ENCODE peak calls at places on chromosomes 12 and 14, in nine cellular contexts. H is small intestine; Y is spleen; E is islet precursor cell; C is stimulated activated CD4-positive, alpha-beta T cell treated with anti-CD3 and anti-CD28 coated beads, Interleukin-1b, Interleukin-23, amount 100 ng/mL, for 48 hours; R is T-helper 17 cell; P is DMS153; W is cerebellum; F is ELR. K is an unnamed sample.

GRCh38 chr14:64855732-64856527 is 23.8 kb downstream of the SPTB start:
- DNase-seq in H (no peak), Y (no peak), E (no peak), C (no peak), R (no peak), P (peak), W (peak), F (no peak), K (peak)

GRCh38 chr12:109727746-109728726 is 14.4 kb downstream of the FAM222A start:
- DNase-seq in H (no peak), Y (peak), E (no peak), C (no peak), R (no peak), P (no peak), W (no peak), F (no peak), K (no peak)

GRCh38 chr12:51867796-51868428 is 19.4 kb upstream of the FIGNL2 start:
- DNase-seq in H (no peak), Y (no peak), E (peak), C (no peak), R (no peak), P (no peak), W (no peak), F (no peak), K (no peak)

GRCh38 chr12:27260746-27261145 is 16.7 kb downstream of the STK38L start:
- DNase-seq in H (no peak), Y (no peak), E (no peak), C (no peak), R (no peak), P (no peak), W (no peak), F (peak), K (no peak)

GRCh38 chr12:131092911-131093901 is 139.5 kb downstream of the ADGRD1 start:
- DNase-seq in H (no peak), Y (peak), E (peak), C (peak), R (no peak), P (no peak), W (no peak), F (no peak), K (no peak)

GRCh38 chr12:113241191-113242017 is 20.1 kb downstream of the TPCN1 start:
- DNase-seq in H (peak), Y (peak), E (peak), C (no peak), R (no peak), P (peak), W (no peak), F (peak), K (no peak)

GRCh38 chr14:94748667-94749347 is 21.1 kb downstream of the GSC start:
- DNase-seq in H (peak), Y (peak), E (no peak), C (peak), R (no peak), P (no peak), W (no peak), F (peak), K (peak)

GRCh38 chr12:56206373-56207166 is 15.2 kb downstream of the RNF41 start:
- DNase-seq in H (peak), Y (peak), E (peak), C (peak), R (no peak), P (no peak), W (peak), F (peak), K (peak)

GRCh38 chr14:43568022-43568421 is 939.1 kb downstream of the FSCB start:
- DNase-seq in H (no peak), Y (no peak), E (no peak), C (no peak), R (no peak), P (no peak), W (no peak), F (no peak), K (no peak)

GRCh38 chr12:51590347-51591019 is 550 bp upstream of the SCN8A start:
- DNase-seq in H (peak), Y (peak), E (peak), C (peak), R (peak), P (peak), W (peak), F (peak), K (peak)

GRCh38 chr14:82861321-82861720 is 1327.7 kb upstream of the SEL1L start:
- DNase-seq in H (no peak), Y (no peak), E (no peak), C (no peak), R (no peak), P (no peak), W (no peak), F (no peak), K (no peak)

GRCh38 chr14:81681466-81681865 is 147.8 kb upstream of the SEL1L start:
- DNase-seq in H (no peak), Y (no peak), E (no peak), C (no peak), R (no peak), P (no peak), W (no peak), F (no peak), K (no peak)

GRCh38 chr12:119314290-119314689 is 20.2 kb upstream of the CCDC60 start:
- DNase-seq in H (no peak), Y (no peak), E (no peak), C (no peak), R (no peak), P (no peak), W (no peak), F (no peak), K (no peak)

GRCh38 chr14:47585447-47585846 is 90.0 kb downstream of the MDGA2 start:
- DNase-seq in H (no peak), Y (no peak), E (no peak), C (no peak), R (no peak), P (no peak), W (no peak), F (no peak), K (no peak)

GRCh38 chr14:36176524-36176923 is at the start of gene PTCSC3:
- DNase-seq in H (no peak), Y (no peak), E (no peak), C (no peak), R (no peak), P (no peak), W (no peak), F (no peak), K (no peak)

GRCh38 chr14:77128414-77128891 is 13.1 kb downstream of the ZDHHC22 start:
- DNase-seq in H (no peak), Y (no peak), E (no peak), C (no peak), R (no peak), P (no peak), W (no peak), F (peak), K (no peak)

GRCh38 chr12:12540261-12541013 is 22.2 kb downstream of the DUSP16 start:
- DNase-seq in H (no peak), Y (no peak), E (no peak), C (no peak), R (no peak), P (no peak), W (no peak), F (no peak), K (no peak)

GRCh38 chr14:77059276-77059934 is 30.9 kb upstream of the IRF2BPL start:
- DNase-seq in H (peak), Y (no peak), E (peak), C (peak), R (peak), P (peak), W (no peak), F (peak), K (peak)

GRCh38 chr12:69570000-69570516 is 15.2 kb upstream of the CCT2 start:
- DNase-seq in H (no peak), Y (no peak), E (no peak), C (no peak), R (no peak), P (no peak), W (no peak), F (peak), K (no peak)

GRCh38 chr14:29738056-29738455 is 189.6 kb downstream of the PRKD1 start:
- DNase-seq in H (no peak), Y (no peak), E (no peak), C (no peak), R (no peak), P (no peak), W (no peak), F (no peak), K (no peak)

GRCh38 chr14:39488600-39488999 is 56.4 kb upstream of the FBXO33 start:
- DNase-seq in H (no peak), Y (no peak), E (peak), C (no peak), R (no peak), P (peak), W (no peak), F (no peak), K (peak)

GRCh38 chr12:6234214-6234613 is 34.0 kb downstream of the CD9 start:
- DNase-seq in H (no peak), Y (no peak), E (no peak), C (no peak), R (no peak), P (no peak), W (no peak), F (no peak), K (no peak)

GRCh38 chr14:51023964-51024363 is 70.9 kb downstream of the TRIM9 start:
- DNase-seq in H (no peak), Y (no peak), E (no peak), C (no peak), R (no peak), P (no peak), W (no peak), F (no peak), K (no peak)

GRCh38 chr14:21092147-21093011 is 6.1 kb downstream of the ZNF219 start:
- DNase-seq in H (peak), Y (peak), E (peak), C (peak), R (peak), P (no peak), W (peak), F (peak), K (peak)

GRCh38 chr14:81298911-81299310 is 78.2 kb upstream of the GTF2A1 start:
- DNase-seq in H (no peak), Y (no peak), E (no peak), C (no peak), R (no peak), P (no peak), W (no peak), F (no peak), K (no peak)

GRCh38 chr12:119642986-119643385 is 24.9 kb upstream of the PRKAB1 start:
- DNase-seq in H (no peak), Y (no peak), E (peak), C (no peak), R (no peak), P (no peak), W (no peak), F (no peak), K (peak)

GRCh38 chr12:27335364-27336145 is 2.9 kb downstream of the BMAL2 start:
- DNase-seq in H (no peak), Y (no peak), E (no peak), C (no peak), R (no peak), P (no peak), W (no peak), F (no peak), K (no peak)

GRCh38 chr14:53896773-53897172 is 59.9 kb downstream of the BMP4 start:
- DNase-seq in H (no peak), Y (no peak), E (no peak), C (no peak), R (no peak), P (no peak), W (no peak), F (no peak), K (no peak)

GRCh38 chr14:90995785-90996184 is 64.7 kb downstream of the RPS6KA5 start:
- DNase-seq in H (no peak), Y (no peak), E (no peak), C (no peak), R (no peak), P (no peak), W (no peak), F (no peak), K (no peak)

GRCh38 chr14:88078525-88078924 is 73.6 kb downstream of the GPR65 start:
- DNase-seq in H (no peak), Y (no peak), E (no peak), C (no peak), R (no peak), P (no peak), W (no peak), F (no peak), K (peak)

GRCh38 chr14:88804035-88804434 is 11.3 kb upstream of the EML5 start:
- DNase-seq in H (no peak), Y (no peak), E (no peak), C (no peak), R (no peak), P (no peak), W (no peak), F (peak), K (no peak)

GRCh38 chr12:132582058-132582420 is 28.3 kb downstream of the LRCOL1 start:
- DNase-seq in H (no peak), Y (no peak), E (no peak), C (no peak), R (no peak), P (no peak), W (no peak), F (no peak), K (no peak)

K was measured in mesendoderm.